ENCODE peak calls at places on chromosomes 5 and 9, in four cellular contexts. One of them, this sample, is unnamed.

GRCh38 chr5:5050797-5051196 is 89.3 kb upstream of the ADAMTS16 start:
- DNase-seq in WERI-Rb-1: no peak
- DNase-seq in B cell: no peak
- DNase-seq in endothelial cell of umbilical vein: no peak
- DNase-seq in this sample: no peak

GRCh38 chr9:126661521-126662251 is 48.0 kb downstream of the LMX1B start:
- DNase-seq in WERI-Rb-1: peak
- DNase-seq in B cell: no peak
- DNase-seq in endothelial cell of umbilical vein: peak
- DNase-seq in this sample: no peak

GRCh38 chr5:173577817-173578216 is 38.6 kb downstream of the BOD1 start:
- DNase-seq in WERI-Rb-1: no peak
- DNase-seq in B cell: no peak
- DNase-seq in endothelial cell of umbilical vein: no peak
- DNase-seq in this sample: no peak

GRCh38 chr9:112005939-112006338 is 109.3 kb downstream of the UGCG start:
- DNase-seq in WERI-Rb-1: peak
- DNase-seq in B cell: no peak
- DNase-seq in endothelial cell of umbilical vein: no peak
- DNase-seq in this sample: no peak

GRCh38 chr5:3277590-3278196 is 317.9 kb upstream of the IRX1 start:
- DNase-seq in WERI-Rb-1: no peak
- DNase-seq in B cell: no peak
- DNase-seq in endothelial cell of umbilical vein: no peak
- DNase-seq in this sample: peak

GRCh38 chr5:168531191-168531590 is 2.1 kb downstream of the FBLL1 start:
- DNase-seq in WERI-Rb-1: no peak
- DNase-seq in B cell: no peak
- DNase-seq in endothelial cell of umbilical vein: no peak
- DNase-seq in this sample: no peak

GRCh38 chr9:121199921-121200320 is 1.7 kb downstream of the RAB14 start:
- DNase-seq in WERI-Rb-1: no peak
- DNase-seq in B cell: no peak
- DNase-seq in endothelial cell of umbilical vein: peak
- DNase-seq in this sample: no peak

GRCh38 chr5:54720346-54720745 is 202.8 kb downstream of the SNX18 start:
- DNase-seq in WERI-Rb-1: no peak
- DNase-seq in B cell: no peak
- DNase-seq in endothelial cell of umbilical vein: no peak
- DNase-seq in this sample: no peak

GRCh38 chr9:114735732-114736131 is 53.7 kb upstream of the TEX48 start:
- DNase-seq in WERI-Rb-1: no peak
- DNase-seq in B cell: no peak
- DNase-seq in endothelial cell of umbilical vein: peak
- DNase-seq in this sample: no peak

GRCh38 chr5:149886060-149886459 is 58.5 kb downstream of the PDE6A start:
- DNase-seq in WERI-Rb-1: no peak
- DNase-seq in B cell: no peak
- DNase-seq in endothelial cell of umbilical vein: no peak
- DNase-seq in this sample: no peak

GRCh38 chr5:29077451-29077850 is 2039.1 kb upstream of the CDH9 start:
- DNase-seq in WERI-Rb-1: no peak
- DNase-seq in B cell: no peak
- DNase-seq in endothelial cell of umbilical vein: no peak
- DNase-seq in this sample: no peak

GRCh38 chr9:128007566-128008138 is 26.9 kb upstream of the EEIG1 start:
- DNase-seq in WERI-Rb-1: peak
- DNase-seq in B cell: peak
- DNase-seq in endothelial cell of umbilical vein: peak
- DNase-seq in this sample: peak

GRCh38 chr5:145743396-145744061 is 91.6 kb downstream of the PRELID2 start:
- DNase-seq in WERI-Rb-1: peak
- DNase-seq in B cell: no peak
- DNase-seq in endothelial cell of umbilical vein: no peak
- DNase-seq in this sample: no peak

GRCh38 chr9:37293664-37294524 is 128.6 kb upstream of the GRHPR start:
- DNase-seq in WERI-Rb-1: no peak
- DNase-seq in B cell: peak
- DNase-seq in endothelial cell of umbilical vein: peak
- DNase-seq in this sample: no peak

GRCh38 chr5:138065102-138065501 is 18.7 kb upstream of the WNT8A start:
- DNase-seq in WERI-Rb-1: no peak
- DNase-seq in B cell: no peak
- DNase-seq in endothelial cell of umbilical vein: no peak
- DNase-seq in this sample: peak
- TF ChIP-seq CTCF in WERI-Rb-1: peak
- TF ChIP-seq CTCF in B cell: no peak
- TF ChIP-seq CTCF in endothelial cell of umbilical vein: peak
- TF ChIP-seq CTCF in this sample: no peak

GRCh38 chr5:172452398-172453205 is 1.7 kb downstream of the SH3PXD2B start:
- DNase-seq in WERI-Rb-1: no peak
- DNase-seq in B cell: no peak
- DNase-seq in endothelial cell of umbilical vein: peak
- DNase-seq in this sample: no peak
- TF ChIP-seq CTCF in WERI-Rb-1: no peak
- TF ChIP-seq CTCF in B cell: no peak
- TF ChIP-seq CTCF in endothelial cell of umbilical vein: no peak
- TF ChIP-seq CTCF in this sample: no peak

GRCh38 chr5:55758231-55758630 is 20.4 kb downstream of the DDX4 start:
- DNase-seq in WERI-Rb-1: no peak
- DNase-seq in B cell: no peak
- DNase-seq in endothelial cell of umbilical vein: no peak
- DNase-seq in this sample: no peak
- TF ChIP-seq CTCF in WERI-Rb-1: no peak
- TF ChIP-seq CTCF in B cell: no peak
- TF ChIP-seq CTCF in endothelial cell of umbilical vein: no peak
- TF ChIP-seq CTCF in this sample: no peak

GRCh38 chr9:75979362-75979761 is 88.9 kb downstream of the PCSK5 start:
- DNase-seq in WERI-Rb-1: peak
- DNase-seq in B cell: no peak
- DNase-seq in endothelial cell of umbilical vein: no peak
- DNase-seq in this sample: peak
- TF ChIP-seq CTCF in WERI-Rb-1: peak
- TF ChIP-seq CTCF in B cell: no peak
- TF ChIP-seq CTCF in endothelial cell of umbilical vein: no peak
- TF ChIP-seq CTCF in this sample: no peak

GRCh38 chr5:167255931-167256330 is 1035.5 kb upstream of the WWC1 start:
- DNase-seq in WERI-Rb-1: no peak
- DNase-seq in B cell: no peak
- DNase-seq in endothelial cell of umbilical vein: no peak
- DNase-seq in this sample: no peak
- TF ChIP-seq CTCF in WERI-Rb-1: no peak
- TF ChIP-seq CTCF in B cell: no peak
- TF ChIP-seq CTCF in endothelial cell of umbilical vein: no peak
- TF ChIP-seq CTCF in this sample: no peak

GRCh38 chr9:94607340-94607695 is 13.7 kb upstream of the FBP2 start:
- DNase-seq in WERI-Rb-1: no peak
- DNase-seq in B cell: no peak
- DNase-seq in endothelial cell of umbilical vein: no peak
- DNase-seq in this sample: no peak

GRCh38 chr9:94611638-94612068 is 18.0 kb upstream of the FBP2 start:
- DNase-seq in WERI-Rb-1: no peak
- DNase-seq in B cell: no peak
- DNase-seq in endothelial cell of umbilical vein: no peak
- DNase-seq in this sample: peak

GRCh38 chr9:94612071-94612470 is 18.4 kb upstream of the FBP2 start:
- DNase-seq in WERI-Rb-1: no peak
- DNase-seq in B cell: no peak
- DNase-seq in endothelial cell of umbilical vein: no peak
- DNase-seq in this sample: peak

GRCh38 chr9:94610181-94610591 is 16.6 kb upstream of the FBP2 start:
- DNase-seq in WERI-Rb-1: no peak
- DNase-seq in B cell: no peak
- DNase-seq in endothelial cell of umbilical vein: no peak
- DNase-seq in this sample: no peak

DNA sequence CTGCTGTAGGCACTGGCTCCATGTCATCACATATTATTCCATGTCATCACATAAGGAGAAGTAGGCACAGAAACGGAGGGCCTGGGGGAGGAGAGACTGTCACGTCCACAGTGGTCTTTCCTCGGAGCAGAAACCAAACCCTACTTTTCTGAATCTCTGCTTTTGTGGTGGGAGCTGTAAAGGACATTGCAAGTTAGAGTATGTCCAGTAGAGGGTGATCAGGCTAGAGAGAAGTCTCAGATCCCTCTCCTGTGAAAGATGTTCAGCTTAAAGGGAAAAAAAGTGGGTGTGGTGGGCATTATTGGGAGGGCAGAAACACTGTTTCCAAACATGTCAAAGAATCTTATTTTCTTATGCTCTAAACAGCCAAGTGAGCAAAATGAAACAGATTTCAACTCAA is 19.4 kb upstream of the FBP2 start:
- DNase-seq in WERI-Rb-1: no peak
- DNase-seq in B cell: no peak
- DNase-seq in endothelial cell of umbilical vein: no peak
- DNase-seq in this sample: no peak
- TF ChIP-seq CTCF in WERI-Rb-1: no peak
- TF ChIP-seq CTCF in B cell: no peak
- TF ChIP-seq CTCF in endothelial cell of umbilical vein: no peak
- TF ChIP-seq CTCF in this sample: no peak

GRCh38 chr5:178421699-178422399 is 168.3 kb downstream of the COL23A1 start:
- DNase-seq in WERI-Rb-1: no peak
- DNase-seq in B cell: no peak
- DNase-seq in endothelial cell of umbilical vein: no peak
- DNase-seq in this sample: no peak

GRCh38 chr5:178422400-178422775 is 167.8 kb downstream of the COL23A1 start:
- DNase-seq in WERI-Rb-1: no peak
- DNase-seq in B cell: no peak
- DNase-seq in endothelial cell of umbilical vein: no peak
- DNase-seq in this sample: no peak

GRCh38 chr5:178420424-178420823 is 169.8 kb downstream of the COL23A1 start:
- DNase-seq in WERI-Rb-1: no peak
- DNase-seq in B cell: no peak
- DNase-seq in endothelial cell of umbilical vein: no peak
- DNase-seq in this sample: no peak

GRCh38 chr5:178419651-178420050 is 170.5 kb downstream of the COL23A1 start:
- DNase-seq in WERI-Rb-1: no peak
- DNase-seq in B cell: no peak
- DNase-seq in endothelial cell of umbilical vein: no peak
- DNase-seq in this sample: no peak

DNA sequence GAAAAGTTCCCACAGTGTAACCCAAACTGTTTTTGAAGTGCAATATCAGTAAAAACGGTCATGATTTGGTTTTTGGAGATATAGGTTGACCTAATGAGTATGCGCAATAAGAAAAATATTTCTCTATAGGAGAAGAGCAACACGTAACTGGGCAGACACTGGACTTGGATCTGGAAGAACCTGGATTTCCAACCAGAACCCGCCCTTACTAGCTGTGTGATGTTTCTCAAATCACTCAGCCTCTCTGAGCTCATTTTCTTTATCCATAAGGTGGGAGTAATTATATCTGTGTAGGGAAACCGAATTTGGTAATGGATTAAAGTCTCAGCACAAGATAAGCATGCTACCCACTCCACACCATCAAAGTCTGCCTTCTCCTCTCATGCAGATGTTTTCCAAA is 169.1 kb downstream of the COL23A1 start:
- DNase-seq in WERI-Rb-1: no peak
- DNase-seq in B cell: no peak
- DNase-seq in endothelial cell of umbilical vein: no peak
- DNase-seq in this sample: no peak
- TF ChIP-seq CTCF in WERI-Rb-1: no peak
- TF ChIP-seq CTCF in B cell: no peak
- TF ChIP-seq CTCF in endothelial cell of umbilical vein: no peak
- TF ChIP-seq CTCF in this sample: no peak

GRCh38 chr9:131478421-131478868 is 24.3 kb upstream of the POMT1 start:
- DNase-seq in WERI-Rb-1: peak
- DNase-seq in B cell: peak
- DNase-seq in endothelial cell of umbilical vein: peak
- DNase-seq in this sample: peak
- TF ChIP-seq CTCF in WERI-Rb-1: peak
- TF ChIP-seq CTCF in B cell: peak
- TF ChIP-seq CTCF in endothelial cell of umbilical vein: peak
- TF ChIP-seq CTCF in this sample: peak

This sample was measured in activated CD8-positive, alpha-beta T cell treated with anti-CD3 and anti-CD28 coated beads for 36 hours.